ENCODE peak calls at places on chromosomes 16 and 17, in seven cellular contexts. X is stimulated activated CD8-positive, alpha-beta memory T cell treated with anti-CD3 and anti-CD28 coated beads, Interleukin-4, amount 100 ng/mL, for 1 hour; V is NCI-H1105; A is GM19239; I is activated T-helper 1 cell treated with anti-CD3 and anti-CD28 coated beads, Interleukin-12 subunit alpha, Interleukin-12 subunit beta, Interleukin-2, Interleukin-4 antibody, amounts not matched to agents 30 ng/mL and 10 ng/mL and 1 ng/mL, durations not matched to agents 14 hours and 24 hours and 36 hours; J is COR-L47; B is central memory CD4-positive, alpha-beta T cell. U is an unnamed sample.

GRCh38 chr17:10557422-10557821 is 8.0 kb upstream of the MYH2 start:
- DNase-seq in J (no peak), B (no peak), A (no peak), I (no peak), V (no peak), X (no peak), U (no peak)

GRCh38 chr17:32006957-32007462 is at the start of gene LRRC37B:
- DNase-seq in A (peak), X (peak), V (peak), I (peak), B (peak), J (peak), U (peak)

GRCh38 chr17:50348522-50349240 is 2.8 kb downstream of the XYLT2 start:
- DNase-seq in I (no peak), V (no peak), X (no peak), B (no peak), J (no peak), A (no peak), U (no peak)

GRCh38 chr17:10295728-10296343 is 77.0 kb downstream of the MYH13 start:
- DNase-seq in B (no peak), A (peak), J (no peak), X (no peak), I (no peak), V (peak), U (peak)

GRCh38 chr17:13429201-13429600 is 172.5 kb downstream of the HS3ST3A1 start:
- DNase-seq in X (no peak), I (no peak), J (no peak), B (no peak), V (no peak), A (no peak), U (no peak)

GRCh38 chr17:57945999-57946797 is 9.0 kb downstream of the CUEDC1 start:
- DNase-seq in J (no peak), V (no peak), A (no peak), B (no peak), X (no peak), I (no peak), U (no peak)

GRCh38 chr17:63039899-63040602 is 74.0 kb downstream of the TANC2 start:
- DNase-seq in A (no peak), I (no peak), X (no peak), V (no peak), J (peak), B (no peak), U (peak)

GRCh38 chr17:10126554-10127493 is 71.6 kb downstream of the GAS7 start:
- DNase-seq in I (no peak), J (no peak), B (no peak), A (no peak), V (no peak), X (no peak), U (no peak)

GRCh38 chr17:62303476-62303875 is 76.9 kb upstream of the EFCAB3 start:
- DNase-seq in J (no peak), I (no peak), B (no peak), A (no peak), X (no peak), V (no peak), U (no peak)

GRCh38 chr16:30748634-30749445 is 615 bp downstream of the PHKG2 start:
- DNase-seq in B (no peak), I (peak), V (no peak), J (no peak), X (no peak), A (no peak), U (no peak)

GRCh38 chr17:29019475-29020181 is 13.8 kb upstream of the SEZ6 start:
- DNase-seq in A (no peak), I (no peak), V (no peak), B (no peak), J (peak), X (no peak), U (no peak)

GRCh38 chr17:29573871-29574731 is 5.6 kb downstream of the TP53I13 start:
- DNase-seq in I (no peak), X (no peak), V (no peak), B (no peak), A (no peak), J (no peak), U (no peak)

GRCh38 chr17:44981221-44981968 is 13.3 kb upstream of the C1QL1 start:
- DNase-seq in I (no peak), X (no peak), A (no peak), J (no peak), B (no peak), V (no peak), U (peak)

GRCh38 chr16:81703177-81704155 is 75.6 kb upstream of the PLCG2 start:
- DNase-seq in B (no peak), J (no peak), V (no peak), A (no peak), I (no peak), X (no peak), U (no peak)

GRCh38 chr16:2836646-2837508 is 6.8 kb downstream of the ZG16B start:
- DNase-seq in A (no peak), I (no peak), J (no peak), V (no peak), B (no peak), X (no peak), U (no peak)

GRCh38 chr16:55641430-55642056 is 14.2 kb upstream of the SLC6A2 start:
- DNase-seq in B (no peak), V (no peak), X (no peak), I (no peak), A (no peak), J (no peak), U (no peak)

GRCh38 chr17:72501404-72502110 is 380.7 kb downstream of the SOX9 start:
- DNase-seq in J (no peak), I (no peak), B (no peak), A (no peak), V (no peak), X (no peak), U (no peak)

GRCh38 chr17:75530837-75531723 is 5.6 kb downstream of the LLGL2 start:
- DNase-seq in V (no peak), A (no peak), B (no peak), J (no peak), X (no peak), I (no peak), U (no peak)

U was measured in LoVo.